ENCODE peak calls at places on chromosomes 4 and X, in nine cellular contexts. G, O, W, D, H, R, B, S and P are unnamed samples. For H3K27me3, the result is how much of the 10 kb centered on the place peaks cover.

GRCh38 chr4:81460115-81460836 is 11.4 kb downstream of the RASGEF1B start:
- DNase-seq in G (no peak), O (no peak), W (no peak), D (no peak), H (no peak), R (no peak), B (no peak), S (no peak), P (no peak)

GRCh38 chrX:1452497-1453389 is at the start of gene ASMTL:
- DNase-seq in G (peak), O (peak), W (peak), D (peak), H (peak), R (peak), B (peak), S (peak), P (peak)

GRCh38 chrX:121504148-121504547 is 456.7 kb downstream of the GLUD2 start:
- DNase-seq in G (no peak), O (no peak), W (no peak), D (no peak), H (no peak), R (no peak), B (no peak), S (no peak), P (no peak)

GRCh38 chr4:114364857-114365256 is 233.8 kb upstream of the UGT8 start:
- DNase-seq in G (no peak), O (no peak), W (no peak), D (no peak), H (no peak), R (no peak), B (no peak), S (no peak), P (no peak)

GRCh38 chrX:66638591-66639500 is at the start of gene EDA2R:
- DNase-seq in G (peak), O (peak), W (peak), D (peak), H (peak), R (no peak), B (no peak), S (no peak), P (peak)

GRCh38 chrX:1150569-1151347 is 61.7 kb downstream of the CRLF2 start:
- DNase-seq in G (no peak), O (no peak), W (no peak), D (no peak), H (peak), R (no peak), B (no peak), S (no peak), P (no peak)

GRCh38 chr4:98528882-98529281 is 129.5 kb downstream of the TSPAN5 start:
- DNase-seq in G (no peak), O (no peak), W (no peak), D (no peak), H (no peak), R (no peak), B (no peak), S (no peak), P (no peak)

GRCh38 chrX:53714580-53715335 is 28.2 kb upstream of the HUWE1 start:
- DNase-seq in G (peak), O (no peak), W (no peak), D (peak), H (no peak), R (peak), B (no peak), S (no peak), P (peak)

GRCh38 chr4:183527326-183527725 is 22.5 kb downstream of the ING2 start:
- DNase-seq in G (no peak), O (no peak), W (no peak), D (no peak), H (no peak), R (no peak), B (no peak), S (no peak), P (no peak)

GRCh38 chr4:25367004-25367621 is 9.9 kb upstream of the ANAPC4 start:
- DNase-seq in G (no peak), O (peak), W (peak), D (peak), H (no peak), R (no peak), B (no peak), S (no peak), P (peak)

GRCh38 chr4:145513020-145513621 is 31.5 kb downstream of the SMAD1 start:
- DNase-seq in G (no peak), O (no peak), W (no peak), D (no peak), H (no peak), R (no peak), B (no peak), S (no peak), P (no peak)

GRCh38 chrX:28542791-28543190 is 44.5 kb upstream of the IL1RAPL1 start:
- DNase-seq in G (no peak), O (no peak), W (no peak), D (no peak), H (no peak), R (no peak), B (no peak), S (no peak), P (no peak)

GRCh38 chr4:140096921-140097320 is 57.1 kb downstream of the MAML3 start:
- DNase-seq in G (no peak), O (no peak), W (no peak), D (no peak), H (no peak), R (no peak), B (no peak), S (no peak), P (no peak)

GRCh38 chr4:140095694-140096482 is 58.1 kb downstream of the MAML3 start:
- DNase-seq in G (peak), O (peak), W (no peak), D (peak), H (peak), R (peak), B (peak), S (no peak), P (no peak)

GRCh38 chr4:140097572-140097971 is 56.4 kb downstream of the MAML3 start:
- DNase-seq in G (no peak), O (no peak), W (no peak), D (peak), H (no peak), R (no peak), B (no peak), S (no peak), P (no peak)

GRCh38 chr4:140094701-140095420 is 59.1 kb downstream of the MAML3 start:
- DNase-seq in G (peak), O (no peak), W (no peak), D (peak), H (peak), R (peak), B (peak), S (no peak), P (peak)

DNA sequence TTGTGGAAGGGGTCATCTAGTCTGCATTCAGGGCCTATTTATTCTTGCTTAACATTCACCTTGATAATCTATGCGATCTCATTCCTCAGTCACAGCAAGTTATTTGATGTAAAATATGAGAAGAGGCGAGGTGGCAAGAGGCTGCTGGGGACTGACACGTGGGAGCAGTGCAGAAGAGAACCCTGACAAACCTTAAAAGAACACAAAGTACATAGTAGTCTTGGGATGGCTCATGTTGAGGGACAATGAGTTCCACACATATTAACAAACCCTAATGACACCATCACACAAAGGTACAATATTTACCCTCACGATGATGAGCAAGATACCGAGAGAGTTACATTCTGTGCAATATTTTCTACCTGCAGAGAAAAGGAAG is 57.5 kb downstream of the MAML3 start:
- DNase-seq in G (no peak), O (no peak), W (no peak), D (no peak), H (no peak), R (no peak), B (no peak), S (no peak), P (no peak)
- H3K4me3 ChIP-seq in G (peak), O (no peak), W (no peak), D (no peak), H (no peak), R (peak), B (peak), S (no peak), P (no peak)

DNA sequence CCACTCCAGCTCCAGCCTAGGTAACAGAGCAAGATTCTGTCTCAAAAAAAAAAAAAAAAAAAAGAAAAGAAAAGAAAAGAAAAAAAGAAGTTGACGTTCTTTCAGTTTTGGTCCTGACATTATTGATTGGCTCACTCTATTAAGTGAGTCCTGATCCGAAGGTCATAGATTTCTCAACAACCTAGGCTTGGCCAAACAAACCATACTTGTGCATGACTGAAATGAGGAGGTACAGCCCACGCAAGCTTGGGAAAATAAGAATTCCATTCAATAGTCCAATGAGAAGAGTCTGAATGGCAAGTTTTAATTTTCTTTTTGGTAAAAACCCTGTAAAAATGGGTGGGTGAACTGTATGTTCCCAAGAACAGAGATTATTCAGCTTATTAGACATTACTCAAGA is 3.2 kb upstream of the ETNPPL start:
- DNase-seq in G (no peak), O (no peak), W (no peak), D (no peak), H (no peak), R (no peak), B (no peak), S (no peak), P (no peak)
- H3K27me3 ChIP-seq in G (under half), O (under half), W (under half), D (under half), H (under half), R (under half), B (under half), S (under half), P (under half)

GRCh38 chrX:77788050-77788449 is 2.0 kb upstream of the ATRX start:
- DNase-seq in G (no peak), O (no peak), W (no peak), D (no peak), H (no peak), R (peak), B (no peak), S (no peak), P (no peak)
- H3K4me3 ChIP-seq in G (peak), O (no peak), W (no peak), D (no peak), H (no peak), R (peak), B (peak), S (peak), P (no peak)

GRCh38 chr4:8160572-8160971 is 2.0 kb upstream of the ABLIM2 start:
- DNase-seq in G (no peak), O (no peak), W (no peak), D (no peak), H (no peak), R (no peak), B (no peak), S (no peak), P (no peak)
- H3K27me3 ChIP-seq in G (under half), O (under half), W (half or more), D (under half), H (under half), R (under half), B (under half), S (under half), P (under half)

DNA sequence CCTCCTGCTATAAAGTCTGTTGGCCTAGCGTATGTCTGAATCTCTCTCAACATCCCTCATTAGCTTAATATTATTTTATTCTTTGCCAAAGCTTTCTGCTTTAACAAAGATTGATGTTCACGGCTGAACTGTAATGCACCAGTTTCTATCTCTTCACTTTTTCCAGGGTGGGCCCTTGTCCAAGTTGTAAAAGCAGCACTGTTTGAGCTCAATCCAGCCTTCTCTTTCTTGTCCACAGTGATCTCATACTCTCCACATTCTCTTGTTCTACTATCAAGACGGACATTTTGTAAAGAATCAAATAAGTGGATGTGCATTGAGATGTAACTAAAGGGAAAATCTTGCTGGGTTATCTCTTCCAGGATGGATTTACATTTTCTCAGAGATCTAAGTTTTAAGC is 34.4 kb upstream of the RTL3 start:
- DNase-seq in G (no peak), O (no peak), W (no peak), D (no peak), H (no peak), R (no peak), B (no peak), S (no peak), P (no peak)
- H3K4me3 ChIP-seq in G (no peak), O (no peak), W (no peak), D (no peak), H (no peak), R (no peak), B (no peak), S (no peak), P (no peak)

DNA sequence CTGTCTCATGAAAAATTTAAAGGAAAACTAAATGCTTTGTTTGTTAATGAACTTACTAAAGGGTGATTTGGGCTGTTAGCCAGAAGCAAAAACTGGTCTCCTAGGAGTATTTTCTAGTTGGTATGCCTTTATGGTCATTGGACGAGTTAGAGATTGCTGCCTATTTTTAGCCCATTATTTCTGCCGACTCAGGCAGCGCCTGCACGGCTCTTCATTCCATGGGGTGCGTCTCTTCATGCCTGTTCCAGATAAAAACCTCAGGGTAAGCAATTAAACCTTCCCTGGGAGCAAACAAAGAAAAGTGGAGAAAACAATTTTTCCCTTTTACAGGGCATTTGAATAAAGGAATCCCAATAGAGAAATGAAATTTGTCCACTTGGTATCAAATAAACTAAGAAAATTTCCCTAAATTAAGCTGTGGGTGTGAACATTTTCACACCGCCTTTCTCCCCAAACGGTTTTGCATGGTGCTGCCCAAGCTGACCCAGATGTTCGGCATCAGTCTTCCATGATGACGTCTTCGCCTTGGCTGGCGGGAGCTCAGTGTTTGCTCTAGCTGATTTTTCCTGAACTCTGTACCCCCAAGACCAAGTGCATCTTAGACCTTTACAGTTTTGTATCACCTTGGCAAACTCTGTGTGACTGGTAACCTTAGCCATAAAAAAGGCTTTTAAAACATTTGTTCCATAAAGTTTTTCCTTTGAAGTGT is 61.7 kb upstream of the ADGRG2 start:
- DNase-seq in G (no peak), O (peak), W (no peak), D (no peak), H (no peak), R (no peak), B (peak), S (no peak), P (no peak)
- H3K27me3 ChIP-seq in G (under half), O (under half), W (under half), D (under half), H (under half), R (under half), B (under half), S (half or more), P (under half)